ENCODE peak calls at places on chromosome 13, in nine cellular contexts. P is glutamatergic neuron; F is left ventricle myocardium superior; B is MCF 10A; H is activated T-helper 9 cell treated with anti-CD3 and anti-CD28 coated beads, Interleukin-2, amount 50 U/mL, for 16 hours; L is activated CD4-positive, alpha-beta T cell treated with anti-CD3 and anti-CD28 coated beads for 48 hours; X is activated T-helper 1 cell treated with Interleukin-2 at 50 U/mL for 16 hours; Q is RCC 7860; V is NCI-H1092. D is an unnamed sample.

GRCh38 chr13:21014666-21015170 is 46.7 kb downstream of the LATS2 start:
- DNase-seq in B (peak; percentile 51), P (no peak), X (no peak), Q (peak; percentile 65), F (peak; percentile 81), H (no peak), V (no peak), L (no peak), D (no peak)

GRCh38 chr13:114082849-114083645 is 49.4 kb downstream of the RASA3 start:
- DNase-seq in V (no peak), Q (no peak), H (no peak), X (no peak), L (no peak), B (no peak), F (no peak), P (no peak), D (no peak)

GRCh38 chr13:114119196-114119595 is 13.2 kb downstream of the RASA3 start:
- DNase-seq in B (peak; percentile 49), L (no peak), Q (peak; percentile 68), F (peak; percentile 43), X (no peak), V (no peak), H (no peak), P (peak; percentile 71), D (no peak)

GRCh38 chr13:21973437-21974125 is 302.7 kb downstream of the FGF9 start:
- DNase-seq in X (no peak), L (peak; percentile 9), V (no peak), B (no peak), Q (no peak), F (no peak), P (no peak), H (no peak), D (no peak)

GRCh38 chr13:74795526-74795925 is 661.3 kb upstream of the KLF12 start:
- DNase-seq in F (no peak), V (no peak), H (no peak), P (no peak), Q (no peak), L (no peak), B (no peak), X (no peak), D (no peak)

GRCh38 chr13:112746044-112746443 is 56.2 kb downstream of the ATP11A start:
- DNase-seq in V (no peak), Q (no peak), X (no peak), B (no peak), P (no peak), F (no peak), L (no peak), H (no peak), D (no peak)

GRCh38 chr13:48391257-48391656 is 21.7 kb downstream of the LPAR6 start:
- DNase-seq in V (no peak), P (no peak), L (no peak), B (no peak), X (no peak), F (no peak), H (no peak), Q (no peak), D (no peak)

GRCh38 chr13:39106216-39106995 is 68.2 kb downstream of the NHLRC3 start:
- DNase-seq in L (no peak), X (no peak), V (peak; percentile 58), P (no peak), Q (no peak), H (no peak), B (peak; percentile 13), F (no peak), D (peak; percentile 4)

GRCh38 chr13:103639326-103639725 is 573.1 kb upstream of the SLC10A2 start:
- DNase-seq in Q (no peak), F (no peak), H (no peak), B (no peak), X (no peak), P (no peak), L (no peak), V (no peak), D (no peak)

GRCh38 chr13:46603165-46603603 is 50.2 kb downstream of the LRCH1 start:
- DNase-seq in B (peak; percentile 29), H (no peak), P (no peak), F (no peak), L (no peak), X (no peak), V (no peak), Q (no peak), D (no peak)

GRCh38 chr13:94236876-94237275 is 242.6 kb downstream of the DCT start:
- DNase-seq in H (no peak), X (no peak), V (no peak), F (no peak), B (no peak), Q (no peak), P (no peak), L (no peak), D (no peak)

GRCh38 chr13:30371649-30372265 is 50.5 kb upstream of the UBE2L5 start:
- DNase-seq in V (no peak), F (no peak), Q (peak; percentile 57), P (no peak), X (peak; percentile 48), H (peak; percentile 27), L (peak; percentile 59), B (peak; percentile 7), D (no peak)

GRCh38 chr13:37984357-37984756 is 114.8 kb upstream of the TRPC4 start:
- DNase-seq in X (no peak), H (no peak), F (no peak), V (no peak), Q (no peak), L (no peak), P (no peak), B (peak; percentile 3), D (no peak)

GRCh38 chr13:114087430-114087829 is 45.0 kb downstream of the RASA3 start:
- DNase-seq in L (peak; percentile 1), H (no peak), Q (no peak), V (no peak), P (no peak), F (no peak), B (no peak), X (no peak), D (no peak)

GRCh38 chr13:46057251-46058015 is 4.9 kb upstream of the ZC3H13 start:
- DNase-seq in Q (no peak), V (no peak), P (no peak), H (no peak), B (no peak), F (no peak), X (no peak), L (no peak), D (no peak)

D was measured in NCI-H774.